ENCODE peak calls at places on chromosome 12, in six cellular contexts. One of them, this sample, is unnamed.

GRCh38 chr12:115232455-115233156 is 548.6 kb upstream of the TBX3 start:
- DNase-seq in adipocyte: no peak
- DNase-seq in adrenal gland: no peak
- DNase-seq in NCI-H82: no peak
- DNase-seq in AG04450: peak; percentile 51
- DNase-seq in AG09319: no peak
- DNase-seq in this sample: no peak

GRCh38 chr12:67006612-67007011 is 262.5 kb upstream of the CAND1 start:
- DNase-seq in adipocyte: no peak
- DNase-seq in adrenal gland: no peak
- DNase-seq in NCI-H82: no peak
- DNase-seq in AG04450: no peak
- DNase-seq in AG09319: no peak
- DNase-seq in this sample: no peak

GRCh38 chr12:1660304-1661187 is 30.3 kb upstream of the ADIPOR2 start:
- DNase-seq in adipocyte: peak; percentile 42
- DNase-seq in adrenal gland: peak; percentile 84
- DNase-seq in NCI-H82: no peak
- DNase-seq in AG04450: no peak
- DNase-seq in AG09319: no peak
- DNase-seq in this sample: peak; percentile 15

GRCh38 chr12:82225871-82226270 is 132.3 kb downstream of the CCDC59 start:
- DNase-seq in adipocyte: no peak
- DNase-seq in adrenal gland: no peak
- DNase-seq in NCI-H82: no peak
- DNase-seq in AG04450: no peak
- DNase-seq in AG09319: no peak
- DNase-seq in this sample: no peak

GRCh38 chr12:98126637-98127335 is 388.6 kb upstream of the TMPO start:
- DNase-seq in adipocyte: no peak
- DNase-seq in adrenal gland: no peak
- DNase-seq in NCI-H82: no peak
- DNase-seq in AG04450: no peak
- DNase-seq in AG09319: no peak
- DNase-seq in this sample: peak; percentile 48

GRCh38 chr12:52612431-52613290 is 5.7 kb downstream of the KRT73 start:
- DNase-seq in adipocyte: no peak
- DNase-seq in adrenal gland: no peak
- DNase-seq in NCI-H82: no peak
- DNase-seq in AG04450: no peak
- DNase-seq in AG09319: no peak
- DNase-seq in this sample: no peak

GRCh38 chr12:76124456-76124855 is 40.0 kb upstream of the NAP1L1 start:
- DNase-seq in adipocyte: no peak
- DNase-seq in adrenal gland: no peak
- DNase-seq in NCI-H82: no peak
- DNase-seq in AG04450: no peak
- DNase-seq in AG09319: no peak
- DNase-seq in this sample: no peak

GRCh38 chr12:19666070-19666469 is 226.8 kb downstream of the AEBP2 start:
- DNase-seq in adipocyte: no peak
- DNase-seq in adrenal gland: no peak
- DNase-seq in NCI-H82: no peak
- DNase-seq in AG04450: no peak
- DNase-seq in AG09319: no peak
- DNase-seq in this sample: no peak

GRCh38 chr12:116441292-116441691 is 117.9 kb upstream of the MAP1LC3B2 start:
- DNase-seq in adipocyte: peak; percentile 36
- DNase-seq in adrenal gland: peak; percentile 29
- DNase-seq in NCI-H82: no peak
- DNase-seq in AG04450: no peak
- DNase-seq in AG09319: no peak
- DNase-seq in this sample: no peak

GRCh38 chr12:104314242-104314614 is 10.7 kb downstream of the EID3 start:
- DNase-seq in adipocyte: no peak
- DNase-seq in adrenal gland: no peak
- DNase-seq in NCI-H82: no peak
- DNase-seq in AG04450: no peak
- DNase-seq in AG09319: no peak
- DNase-seq in this sample: no peak

GRCh38 chr12:124655317-124656213 is 88.2 kb upstream of the NCOR2 start:
- DNase-seq in adipocyte: peak; percentile 90
- DNase-seq in adrenal gland: peak; percentile 83
- DNase-seq in NCI-H82: peak; percentile 99
- DNase-seq in AG04450: peak; percentile 74
- DNase-seq in AG09319: peak; percentile 88
- DNase-seq in this sample: peak; percentile 47

GRCh38 chr12:14874882-14875281 is 10.8 kb downstream of the MGP start:
- DNase-seq in adipocyte: peak; percentile 10
- DNase-seq in adrenal gland: no peak
- DNase-seq in NCI-H82: no peak
- DNase-seq in AG04450: no peak
- DNase-seq in AG09319: no peak
- DNase-seq in this sample: no peak

GRCh38 chr12:14833952-14834351 is 9.4 kb downstream of the ART4 start:
- DNase-seq in adipocyte: no peak
- DNase-seq in adrenal gland: no peak
- DNase-seq in NCI-H82: no peak
- DNase-seq in AG04450: no peak
- DNase-seq in AG09319: no peak
- DNase-seq in this sample: no peak